ENCODE peak calls at places on chromosomes 1 and 21, in six cellular contexts. C is effector memory CD4-positive, alpha-beta T cell; G is mucosa of descending colon; X is breast epithelium; S is A549; Z is upper lobe of right lung. V is an unnamed sample. For H3K4me1, the result is how much of the 10 kb centered on the place peaks cover.

GRCh38 chr1:11448375-11449085 is 30.4 kb upstream of the DISP3 start:
- DNase-seq in Z (no peak), S (no peak), G (no peak), X (no peak), C (no peak), V (no peak)

GRCh38 chr1:75233302-75233929 is 99.2 kb downstream of the LHX8 start:
- DNase-seq in Z (no peak), X (no peak), S (peak), C (no peak), G (no peak), V (no peak)

GRCh38 chr1:160644399-160644798 is 2.4 kb downstream of the SLAMF1 start:
- DNase-seq in G (no peak), Z (no peak), S (no peak), C (no peak), X (no peak), V (no peak)

GRCh38 chr1:222167111-222167510 is 380.8 kb downstream of the HHIPL2 start:
- DNase-seq in C (no peak), Z (no peak), G (no peak), X (no peak), S (peak), V (peak)

GRCh38 chr1:227541796-227542152 is 21.6 kb upstream of the ZNF678 start:
- DNase-seq in Z (no peak), X (no peak), C (no peak), S (no peak), G (peak), V (no peak)

GRCh38 chr1:117964290-117965038 is 34.9 kb downstream of the WDR3 start:
- DNase-seq in X (no peak), S (no peak), C (no peak), G (no peak), Z (no peak), V (no peak)

GRCh38 chr1:109807822-109808680 is 44.3 kb upstream of the EPS8L3 start:
- DNase-seq in X (no peak), C (no peak), Z (peak), G (no peak), S (no peak), V (no peak)

GRCh38 chr1:78688701-78689100 is 39.1 kb downstream of the IFI44 start:
- DNase-seq in C (no peak), G (no peak), X (no peak), Z (no peak), S (peak), V (no peak)

GRCh38 chr21:32712043-32712442 is 15.8 kb downstream of the SYNJ1 start:
- DNase-seq in S (no peak), C (no peak), X (no peak), Z (no peak), G (no peak), V (peak)

GRCh38 chr1:70140894-70141293 is 64.5 kb downstream of the LRRC40 start:
- DNase-seq in Z (no peak), C (no peak), S (no peak), G (no peak), X (no peak), V (no peak)

GRCh38 chr1:236623371-236624166 is 19.3 kb upstream of the HEATR1 start:
- DNase-seq in S (no peak), X (no peak), G (no peak), Z (no peak), C (no peak), V (no peak)

GRCh38 chr1:151989131-151989868 is 4.4 kb downstream of the S100A10 start:
- DNase-seq in C (no peak), S (no peak), X (no peak), Z (peak), G (peak), V (peak)

GRCh38 chr1:55579332-55579996 is 364.3 kb upstream of the USP24 start:
- DNase-seq in C (no peak), S (no peak), G (no peak), X (no peak), Z (no peak), V (no peak)

GRCh38 chr1:223748773-223749733 is 36.7 kb downstream of the CAPN2 start:
- DNase-seq in G (peak), C (peak), X (peak), S (peak), Z (peak), V (peak)

GRCh38 chr1:99533909-99534907 is 111.7 kb upstream of the PALMD start:
- DNase-seq in Z (no peak), X (no peak), G (no peak), S (no peak), C (no peak), V (no peak)

GRCh38 chr1:227887697-227888403 is 59.9 kb downstream of the WNT9A start:
- DNase-seq in X (no peak), Z (peak), C (peak), S (no peak), G (peak), V (no peak)

GRCh38 chr21:19507682-19508260 is 1104.2 kb upstream of the TMPRSS15 start:
- DNase-seq in Z (no peak), C (no peak), X (no peak), S (no peak), G (no peak), V (no peak)

GRCh38 chr1:37850352-37850955 is 8.9 kb downstream of the MTF1 start:
- DNase-seq in G (no peak), S (no peak), C (no peak), X (no peak), Z (no peak), V (no peak)

GRCh38 chr1:116754203-116754977 is at the start of gene CD2:
- DNase-seq in X (no peak), C (no peak), S (no peak), Z (no peak), G (no peak), V (peak)

GRCh38 chr1:162270016-162270415 is 106.6 kb downstream of the SPATA46 start:
- DNase-seq in Z (no peak), G (no peak), C (no peak), S (no peak), X (no peak), V (no peak)

GRCh38 chr21:36816556-36817130 is 117.7 kb downstream of the SIM2 start:
- DNase-seq in Z (no peak), G (no peak), S (no peak), C (no peak), X (no peak), V (no peak)

GRCh38 chr1:66618390-66618789 is 84.4 kb downstream of the SGIP1 start:
- DNase-seq in Z (no peak), S (no peak), C (no peak), G (no peak), X (no peak), V (no peak)

GRCh38 chr1:209883341-209883971 is 54.6 kb upstream of the SYT14 start:
- DNase-seq in X (no peak), Z (no peak), C (no peak), G (no peak), S (no peak), V (no peak)

GRCh38 chr1:36182734-36183133 is 26.8 kb downstream of the MAP7D1 start:
- DNase-seq in S (no peak), G (no peak), C (no peak), Z (no peak), X (no peak), V (no peak)
- H3K4me3 ChIP-seq in S (no peak), G (no peak), C (no peak), Z (no peak), X (no peak), V (no peak)

GRCh38 chr1:206115791-206116190 is 1.4 kb downstream of the AVPR1B start:
- DNase-seq in Z (no peak), C (no peak), G (no peak), X (no peak), S (no peak), V (no peak)

GRCh38 chr1:206116191-206116872 is 856 bp downstream of the AVPR1B start:
- DNase-seq in S (no peak), C (no peak), X (no peak), G (no peak), Z (no peak), V (no peak)

GRCh38 chr1:206116873-206117150 is 376 bp downstream of the AVPR1B start:
- DNase-seq in C (no peak), G (no peak), X (no peak), S (no peak), Z (no peak), V (no peak)

GRCh38 chr1:206114692-206115430 is 2.3 kb downstream of the AVPR1B start:
- DNase-seq in C (no peak), S (no peak), X (no peak), G (no peak), Z (no peak), V (no peak)

GRCh38 chr1:206117151-206117948 is at the start of gene AVPR1B:
- DNase-seq in Z (peak), C (no peak), X (no peak), S (peak), G (peak), V (no peak)
- H3K4me1 ChIP-seq in Z (under half), C (under half), X (under half), S (under half), G (under half), V (under half)

DNA sequence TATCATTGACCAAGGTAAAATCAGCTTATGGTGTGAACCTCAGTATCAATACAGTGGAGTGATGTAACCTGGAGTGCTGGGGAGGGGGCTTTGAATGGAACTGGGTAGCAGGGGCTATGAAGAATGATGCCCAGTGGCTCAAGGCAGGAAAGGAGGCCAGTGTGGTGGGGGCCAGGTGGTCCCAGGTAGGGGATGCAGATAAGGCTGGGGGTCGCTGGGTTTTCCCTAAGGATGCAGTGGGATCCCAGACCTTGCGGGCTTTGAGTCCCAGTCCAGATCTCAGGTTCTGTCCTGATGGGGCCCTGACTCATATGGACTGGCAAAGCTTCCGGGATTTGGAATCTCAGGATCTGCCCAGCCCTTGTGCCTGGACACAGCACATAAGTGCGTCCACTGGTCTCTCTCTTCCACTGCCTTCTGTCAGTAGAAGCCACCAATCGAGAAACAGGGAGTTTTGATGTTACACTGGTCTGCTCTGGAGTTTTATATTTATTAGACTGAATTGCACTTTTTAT is 52.0 kb downstream of the S100B start:
- DNase-seq in G (no peak), S (no peak), Z (no peak), X (no peak), C (no peak), V (no peak)
- H3K4me3 ChIP-seq in G (no peak), S (no peak), Z (no peak), X (no peak), C (no peak), V (peak)

GRCh38 chr1:2479186-2479585 is 3.1 kb downstream of the PLCH2 start:
- DNase-seq in X (no peak), S (no peak), C (no peak), Z (no peak), G (no peak), V (no peak)

GRCh38 chr1:2480986-2481364 is 4.9 kb downstream of the PLCH2 start:
- DNase-seq in S (no peak), Z (no peak), C (no peak), G (no peak), X (peak), V (no peak)

GRCh38 chr1:2480236-2480985 is 4.3 kb downstream of the PLCH2 start:
- DNase-seq in G (no peak), C (no peak), Z (no peak), X (peak), S (no peak), V (no peak)

GRCh38 chr1:2478100-2478499 is 2.0 kb downstream of the PLCH2 start:
- DNase-seq in C (no peak), X (no peak), Z (no peak), G (peak), S (no peak), V (no peak)

DNA sequence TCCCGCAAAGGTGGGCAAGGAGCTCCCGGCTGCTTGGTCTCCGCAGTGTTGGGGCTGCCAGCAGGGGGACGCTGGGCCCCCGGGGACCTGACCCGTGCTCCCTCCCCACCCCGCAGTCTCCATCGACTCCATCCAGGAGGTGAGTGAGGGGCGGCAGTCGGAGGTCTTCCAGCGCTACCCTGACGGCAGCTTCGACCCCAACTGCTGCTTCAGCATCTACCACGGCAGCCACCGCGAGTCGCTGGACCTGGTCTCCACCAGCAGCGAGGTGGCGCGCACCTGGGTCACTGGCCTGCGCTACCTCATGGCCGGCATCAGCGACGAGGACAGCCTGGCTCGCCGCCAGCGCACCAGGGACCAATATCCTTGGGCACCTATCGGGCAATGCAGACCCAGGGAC is 3.5 kb downstream of the PLCH2 start:
- DNase-seq in C (no peak), Z (no peak), G (no peak), S (no peak), X (no peak), V (no peak)
- H3K4me1 ChIP-seq in C (under half), Z (under half), G (under half), S (under half), X (under half), V (under half)

DNA sequence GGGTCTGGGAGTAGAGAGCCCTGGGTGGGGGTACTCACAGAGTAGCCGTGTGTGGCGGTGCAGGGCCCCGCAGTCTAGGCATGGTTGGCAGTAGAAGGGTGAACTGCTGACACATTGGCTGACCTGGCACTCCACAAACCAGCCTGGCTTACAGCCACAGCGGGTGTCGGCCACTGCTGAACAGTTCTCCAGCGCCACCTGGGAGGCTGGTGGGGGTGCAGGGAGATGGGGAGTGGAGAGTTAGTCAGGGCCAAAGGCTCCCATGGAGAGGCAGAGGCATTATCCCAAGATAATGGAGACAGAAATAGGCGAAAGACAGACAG is 1.5 kb downstream of the TNFRSF25 start:
- DNase-seq in G (peak), X (no peak), C (peak), S (no peak), Z (no peak), V (peak)
- H3K4me3 ChIP-seq in G (no peak), X (no peak), C (peak), S (no peak), Z (no peak), V (peak)

GRCh38 chr1:6802454-6802853 is 17.2 kb downstream of the CAMTA1 start:
- DNase-seq in G (no peak), X (no peak), Z (no peak), C (no peak), S (no peak), V (no peak)
- H3K4me1 ChIP-seq in G (under half), X (under half), Z (under half), C (under half), S (half or more), V (under half)

GRCh38 chr1:178864326-178864725 is 6.6 kb downstream of the ANGPTL1 start:
- DNase-seq in G (no peak), S (no peak), Z (no peak), C (no peak), X (no peak), V (no peak)
- H3K4me3 ChIP-seq in G (no peak), S (no peak), Z (no peak), C (no peak), X (peak), V (no peak)

GRCh38 chr1:28243685-28244439 is 7.9 kb downstream of the ATP5IF1 start:
- DNase-seq in X (no peak), C (no peak), G (no peak), S (no peak), Z (no peak), V (no peak)
- H3K4me1 ChIP-seq in X (under half), C (under half), G (under half), S (under half), Z (under half), V (half or more)

GRCh38 chr1:91885331-91885715 is 628 bp downstream of the TGFBR3 start:
- DNase-seq in G (peak), S (no peak), Z (no peak), X (no peak), C (peak), V (peak)
- H3K4me3 ChIP-seq in G (peak), S (peak), Z (peak), X (peak), C (peak), V (peak)

GRCh38 chr21:17578162-17578561 is 34.5 kb downstream of the BTG3 start:
- DNase-seq in Z (no peak), S (no peak), C (no peak), G (no peak), X (no peak), V (no peak)
- H3K4me1 ChIP-seq in Z (under half), S (under half), C (under half), G (under half), X (under half), V (under half)